ENCODE peak calls at places on chromosomes 6 and 20, in nine cellular contexts. U is PC-3; T is naive thymus-derived CD4-positive, alpha-beta T cell; C is uterus; H is left lung; D is brain microvascular endothelial cell; X is SK-N-SH; Q is H7; K is Caco-2. Z is an unnamed sample. For H3K27me3, the result is how much of the 10 kb centered on the place peaks cover.

GRCh38 chr20:24933266-24933908 is 15.7 kb upstream of the CST7 start:
- DNase-seq in U (no peak), T (no peak), C (no peak), H (no peak), D (no peak), X (no peak), Q (no peak), K (no peak), Z (no peak)

GRCh38 chr6:3628143-3628840 is 123.2 kb downstream of the PXDC1 start:
- DNase-seq in U (no peak), T (no peak), C (no peak), H (no peak), D (no peak), X (no peak), Q (no peak), K (no peak), Z (no peak)

GRCh38 chr20:9161308-9161707 is 92.4 kb downstream of the PLCB4 start:
- DNase-seq in U (no peak), T (no peak), C (no peak), H (no peak), D (no peak), X (no peak), Q (no peak), K (no peak), Z (no peak)

GRCh38 chr20:15918631-15919030 is 654.6 kb downstream of the KIF16B start:
- DNase-seq in U (no peak), T (no peak), C (no peak), H (no peak), D (no peak), X (no peak), Q (no peak), K (no peak), Z (no peak)

GRCh38 chr6:25504661-25505060 is 147.4 kb upstream of the SCGN start:
- DNase-seq in U (peak), T (no peak), C (no peak), H (no peak), D (no peak), X (no peak), Q (no peak), K (no peak), Z (peak)

GRCh38 chr20:56352656-56353055 is 6.1 kb upstream of the FAM210B start:
- DNase-seq in U (no peak), T (no peak), C (no peak), H (no peak), D (no peak), X (no peak), Q (no peak), K (no peak), Z (no peak)

GRCh38 chr6:42877695-42878094 is 1.7 kb upstream of the RPL7L1 start:
- DNase-seq in U (no peak), T (no peak), C (no peak), H (no peak), D (no peak), X (no peak), Q (no peak), K (no peak), Z (no peak)

GRCh38 chr6:11042025-11042749 is 1.9 kb downstream of the ELOVL2 start:
- DNase-seq in U (no peak), T (no peak), C (no peak), H (no peak), D (no peak), X (no peak), Q (no peak), K (no peak), Z (peak)

GRCh38 chr6:100880149-100880900 is 804 bp downstream of the ASCC3 start:
- DNase-seq in U (peak), T (no peak), C (no peak), H (no peak), D (peak), X (peak), Q (no peak), K (no peak), Z (no peak)

GRCh38 chr20:35891375-35891774 is 62.9 kb downstream of the SCAND1 start:
- DNase-seq in U (no peak), T (no peak), C (no peak), H (no peak), D (no peak), X (no peak), Q (no peak), K (no peak), Z (no peak)

GRCh38 chr6:2793491-2794151 is 28.4 kb downstream of the WRNIP1 start:
- DNase-seq in U (peak), T (peak), C (no peak), H (no peak), D (no peak), X (no peak), Q (no peak), K (no peak), Z (no peak)

GRCh38 chr20:49400904-49401303 is 81.6 kb downstream of the KCNB1 start:
- DNase-seq in U (no peak), T (no peak), C (peak), H (no peak), D (no peak), X (no peak), Q (no peak), K (no peak), Z (peak)

GRCh38 chr20:34525342-34525708 is 9.1 kb downstream of the DYNLRB1 start:
- DNase-seq in U (no peak), T (no peak), C (no peak), H (no peak), D (no peak), X (no peak), Q (no peak), K (no peak), Z (no peak)

GRCh38 chr6:110020888-110021287 is 42.8 kb downstream of the GPR6 start:
- DNase-seq in U (no peak), T (peak), C (no peak), H (no peak), D (no peak), X (no peak), Q (no peak), K (no peak), Z (no peak)

GRCh38 chr6:51398064-51398740 is 579.5 kb downstream of the TFAP2B start:
- DNase-seq in U (peak), T (no peak), C (no peak), H (peak), D (no peak), X (no peak), Q (no peak), K (no peak), Z (no peak)

GRCh38 chr6:16249971-16250370 is 11.6 kb downstream of the GMPR start:
- DNase-seq in U (no peak), T (no peak), C (no peak), H (no peak), D (no peak), X (no peak), Q (no peak), K (no peak), Z (no peak)

GRCh38 chr6:77466055-77467028 is 3.1 kb upstream of the HTR1B start:
- DNase-seq in U (peak), T (peak), C (no peak), H (peak), D (peak), X (peak), Q (peak), K (no peak), Z (peak)

GRCh38 chr6:77462359-77463307 is 658 bp downstream of the HTR1B start:
- DNase-seq in U (no peak), T (no peak), C (no peak), H (no peak), D (peak), X (no peak), Q (peak), K (no peak), Z (no peak)

GRCh38 chr6:77463881-77464867 is 883 bp upstream of the HTR1B start:
- DNase-seq in U (no peak), T (no peak), C (no peak), H (no peak), D (no peak), X (no peak), Q (peak), K (no peak), Z (no peak)

GRCh38 chr6:77461796-77462195 is 1.5 kb downstream of the HTR1B start:
- DNase-seq in U (no peak), T (no peak), C (no peak), H (no peak), D (no peak), X (no peak), Q (no peak), K (no peak), Z (no peak)

DNA sequence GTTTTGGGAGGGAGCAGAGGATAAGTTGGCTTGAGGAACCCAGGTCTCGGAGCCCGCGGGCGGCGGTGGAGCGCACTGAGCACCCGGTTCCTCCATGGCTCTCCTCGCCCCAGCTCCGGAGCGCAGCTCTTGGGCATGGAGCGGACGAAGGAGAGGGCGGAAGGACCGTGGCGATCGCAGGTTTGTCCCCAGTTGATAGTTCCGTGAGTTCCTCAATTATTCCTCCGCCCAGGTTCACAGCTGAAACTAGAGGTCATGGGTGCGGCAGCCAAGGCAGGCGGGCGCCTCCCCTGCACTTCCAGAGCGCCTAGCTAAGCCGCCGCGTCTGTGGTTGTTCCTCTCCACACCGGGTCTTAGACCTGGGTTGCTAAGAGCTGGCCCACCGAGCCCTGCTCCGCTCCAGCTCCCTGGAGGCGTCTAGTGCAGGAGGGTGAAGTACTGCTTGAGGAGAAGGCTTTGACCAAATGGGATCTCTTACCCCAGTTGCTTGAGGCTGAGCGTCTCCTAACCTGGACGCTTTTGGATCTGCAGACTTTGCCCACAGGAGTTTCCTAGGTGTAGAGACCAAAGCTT is at the start of gene HTR1B:
- DNase-seq in U (no peak), T (no peak), C (no peak), H (no peak), D (no peak), X (no peak), Q (peak), K (no peak), Z (no peak)
- H3K27me3 ChIP-seq in U (under half), T (under half), C (under half), H (under half), D (under half), X (under half), Q (half or more), K (under half), Z (under half)

GRCh38 chr20:21704408-21705385 is 767 bp upstream of the PAX1 start:
- DNase-seq in U (no peak), T (no peak), C (no peak), H (no peak), D (no peak), X (no peak), Q (peak), K (no peak), Z (no peak)

GRCh38 chr20:21703740-21704407 is 1.6 kb upstream of the PAX1 start:
- DNase-seq in U (no peak), T (no peak), C (no peak), H (no peak), D (no peak), X (no peak), Q (peak), K (no peak), Z (no peak)

GRCh38 chr20:21707267-21707666 is 1.8 kb downstream of the PAX1 start:
- DNase-seq in U (no peak), T (no peak), C (no peak), H (no peak), D (no peak), X (no peak), Q (no peak), K (no peak), Z (no peak)

GRCh38 chr20:21706345-21707195 is 1.1 kb downstream of the PAX1 start:
- DNase-seq in U (no peak), T (no peak), C (no peak), H (no peak), D (no peak), X (no peak), Q (peak), K (no peak), Z (no peak)

DNA sequence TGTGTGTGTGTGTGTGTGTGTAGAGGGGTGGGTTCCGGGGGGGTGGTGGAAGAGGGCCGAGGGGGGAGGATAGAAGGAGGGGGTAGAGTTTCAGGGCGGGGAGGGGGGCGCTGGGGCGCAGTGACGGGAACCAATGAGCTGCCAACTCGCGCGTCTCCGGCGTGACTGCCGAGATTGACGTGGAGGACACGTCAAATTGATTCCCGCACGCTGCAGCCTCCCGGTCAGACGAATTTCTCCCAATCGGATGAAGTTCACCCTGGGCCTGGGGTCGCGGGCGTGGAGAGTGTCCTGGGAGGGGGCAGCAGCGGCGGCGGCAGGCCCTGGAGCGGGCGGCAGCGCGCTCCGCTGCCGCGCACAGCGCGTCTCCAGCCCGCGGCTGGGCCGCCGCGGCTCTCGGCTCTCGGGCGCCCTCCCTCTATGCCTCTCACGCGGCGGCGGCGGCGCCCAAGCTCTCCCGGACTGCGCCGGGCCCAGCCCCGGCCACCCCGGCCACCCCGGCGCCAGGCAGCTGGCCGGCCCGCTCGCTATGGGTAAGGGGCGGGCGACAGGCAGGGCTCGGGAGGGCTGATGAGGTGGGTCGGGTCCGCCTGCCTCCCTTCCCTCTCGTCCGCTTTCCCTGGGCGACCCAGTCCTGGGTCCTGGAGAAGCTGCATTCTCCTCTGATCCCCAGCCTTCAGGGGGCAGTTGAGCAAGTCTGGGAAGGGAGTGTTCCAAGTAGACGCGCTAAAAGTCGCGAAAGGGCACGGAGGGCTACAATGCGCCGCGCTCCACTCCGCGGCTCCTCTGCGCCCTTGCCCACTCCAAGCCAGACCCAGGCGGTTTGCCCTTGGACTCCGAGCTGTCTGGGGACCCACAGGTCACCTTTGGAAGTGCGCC is at the start of gene PAX1:
- DNase-seq in U (no peak), T (no peak), C (no peak), H (no peak), D (no peak), X (no peak), Q (peak), K (no peak), Z (peak)
- H3K27me3 ChIP-seq in U (half or more), T (under half), C (under half), H (half or more), D (half or more), X (half or more), Q (half or more), K (under half), Z (under half)

GRCh38 chr6:129050086-129050485 is 167.1 kb downstream of the LAMA2 start:
- DNase-seq in U (peak), T (no peak), C (no peak), H (no peak), D (no peak), X (no peak), Q (no peak), K (no peak), Z (no peak)
- H3K27me3 ChIP-seq in U (under half), T (under half), C (under half), H (under half), D (under half), X (under half), Q (under half), K (under half), Z (under half)

GRCh38 chr20:50447817-50448216 is 62.4 kb upstream of the PTPN1 start:
- DNase-seq in U (no peak), T (no peak), C (no peak), H (no peak), D (no peak), X (no peak), Q (no peak), K (no peak), Z (no peak)
- H3K27me3 ChIP-seq in U (under half), T (under half), C (under half), H (under half), D (under half), X (under half), Q (under half), K (under half), Z (under half)

GRCh38 chr20:33012327-33013189 is 5.1 kb downstream of the BPIFB2 start:
- DNase-seq in U (no peak), T (no peak), C (no peak), H (no peak), D (no peak), X (no peak), Q (no peak), K (no peak), Z (no peak)
- H3K27me3 ChIP-seq in U (half or more), T (under half), C (under half), H (under half), D (under half), X (half or more), Q (under half), K (under half), Z (under half)

GRCh38 chr20:39716796-39717341 is 754.7 kb downstream of the DHX35 start:
- DNase-seq in U (no peak), T (no peak), C (no peak), H (no peak), D (no peak), X (no peak), Q (no peak), K (no peak), Z (no peak)

GRCh38 chr20:39717976-39718375 is 755.8 kb downstream of the DHX35 start:
- DNase-seq in U (no peak), T (no peak), C (no peak), H (no peak), D (no peak), X (no peak), Q (no peak), K (no peak), Z (no peak)
- H3K27me3 ChIP-seq in U (under half), T (under half), C (under half), H (under half), D (under half), X (under half), Q (under half), K (under half), Z (under half)

GRCh38 chr6:108187519-108187918 is 21.7 kb downstream of the NR2E1 start:
- DNase-seq in U (no peak), T (no peak), C (no peak), H (no peak), D (no peak), X (no peak), Q (no peak), K (no peak), Z (no peak)
- H3K27me3 ChIP-seq in U (under half), T (under half), C (under half), H (under half), D (under half), X (under half), Q (under half), K (under half), Z (under half)

DNA sequence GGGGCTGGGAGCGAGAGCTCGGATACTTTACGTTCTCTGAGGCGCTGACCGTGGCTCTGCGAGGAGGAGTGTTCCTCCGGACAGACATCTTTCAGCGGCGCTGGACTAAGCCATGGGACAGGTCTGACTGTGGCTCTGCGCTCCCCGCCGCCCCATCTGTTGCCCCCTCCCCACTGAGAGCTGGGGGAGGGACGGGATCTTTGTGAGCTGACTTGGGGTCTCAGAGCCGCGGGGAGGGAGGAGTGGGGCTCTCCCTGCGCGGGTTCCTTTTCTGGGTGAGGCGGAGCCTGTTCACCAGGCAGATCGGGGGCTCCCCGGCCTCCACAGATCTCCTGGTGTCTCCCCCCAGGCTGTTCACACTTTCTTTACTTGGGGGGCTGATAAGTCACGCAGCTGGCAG is 11.3 kb upstream of the GATA5 start:
- DNase-seq in U (no peak), T (no peak), C (no peak), H (no peak), D (no peak), X (no peak), Q (peak), K (no peak), Z (no peak)
- H3K27me3 ChIP-seq in U (under half), T (under half), C (under half), H (under half), D (half or more), X (under half), Q (under half), K (under half), Z (under half)

GRCh38 chr20:62994850-62995249 is 11.9 kb downstream of the BHLHE23 start:
- DNase-seq in U (no peak), T (no peak), C (no peak), H (no peak), D (no peak), X (no peak), Q (peak), K (no peak), Z (no peak)

GRCh38 chr20:62991863-62992262 is 14.9 kb downstream of the BHLHE23 start:
- DNase-seq in U (no peak), T (no peak), C (no peak), H (no peak), D (no peak), X (no peak), Q (no peak), K (no peak), Z (no peak)

GRCh38 chr20:62995898-62996595 is 10.7 kb downstream of the BHLHE23 start:
- DNase-seq in U (no peak), T (no peak), C (no peak), H (no peak), D (no peak), X (no peak), Q (no peak), K (no peak), Z (no peak)

GRCh38 chr20:62995481-62995880 is 11.3 kb downstream of the BHLHE23 start:
- DNase-seq in U (no peak), T (no peak), C (no peak), H (no peak), D (no peak), X (no peak), Q (no peak), K (no peak), Z (no peak)

GRCh38 chr20:62993856-62994494 is 12.8 kb downstream of the BHLHE23 start:
- DNase-seq in U (no peak), T (no peak), C (no peak), H (no peak), D (no peak), X (no peak), Q (no peak), K (no peak), Z (no peak)
- H3K27me3 ChIP-seq in U (under half), T (under half), C (under half), H (under half), D (under half), X (half or more), Q (under half), K (under half), Z (under half)

GRCh38 chr6:99573980-99574617 is 5.6 kb upstream of the CCNC start:
- DNase-seq in U (no peak), T (no peak), C (no peak), H (no peak), D (no peak), X (no peak), Q (no peak), K (no peak), Z (no peak)
- H3K27me3 ChIP-seq in U (under half), T (under half), C (under half), H (under half), D (under half), X (under half), Q (under half), K (under half), Z (under half)

Z was measured in MG63.